ENCODE peak calls at places on chromosomes 12 and 14, in seven cellular contexts. Z is heart right ventricle, V is adrenal gland, Y is fibroblast of pulmonary artery, L is spleen, M is BJ, W is AG10803. F is an unnamed sample.

GRCh38 chr12:93612719-93613228 is 40.3 kb downstream of the SOCS2 start:
- DNase-seq in Z (no peak), V (no peak), Y (no peak), L (no peak), M (no peak), W (no peak), F (no peak)

GRCh38 chr12:8145754-8146415 is 10.9 kb upstream of the ZNF705A start:
- DNase-seq in Z (peak), V (no peak), Y (peak), L (no peak), M (peak), W (peak), F (no peak)

GRCh38 chr14:105830171-105830570 is 303.8 kb downstream of the TMEM121 start:
- DNase-seq in Z (no peak), V (no peak), Y (no peak), L (no peak), M (no peak), W (no peak), F (no peak)

GRCh38 chr12:106657499-106657898 is 74.7 kb downstream of the RFX4 start:
- DNase-seq in Z (no peak), V (no peak), Y (no peak), L (no peak), M (no peak), W (no peak), F (no peak)

GRCh38 chr14:72800296-72800695 is 93.6 kb downstream of the DPF3 start:
- DNase-seq in Z (no peak), V (no peak), Y (no peak), L (no peak), M (no peak), W (no peak), F (no peak)

GRCh38 chr12:129069886-129070285 is 216.6 kb downstream of the GLT1D1 start:
- DNase-seq in Z (no peak), V (no peak), Y (no peak), L (no peak), M (no peak), W (no peak), F (no peak)

GRCh38 chr12:33588082-33588712 is 148.6 kb upstream of the SYT10 start:
- DNase-seq in Z (peak), V (peak), Y (peak), L (no peak), M (no peak), W (peak), F (peak)

GRCh38 chr12:88553941-88554658 is 26.2 kb downstream of the KITLG start:
- DNase-seq in Z (no peak), V (no peak), Y (peak), L (no peak), M (peak), W (peak), F (peak)

GRCh38 chr14:106694638-106695393 is 1168.4 kb downstream of the TMEM121 start:
- DNase-seq in Z (peak), V (no peak), Y (no peak), L (peak), M (no peak), W (no peak), F (peak)

GRCh38 chr14:73237219-73237785 is at the start of gene PAPLN:
- DNase-seq in Z (no peak), V (no peak), Y (peak), L (peak), M (no peak), W (no peak), F (no peak)

GRCh38 chr12:121793501-121793835 is at the start of gene RHOF:
- DNase-seq in Z (no peak), V (peak), Y (no peak), L (peak), M (no peak), W (no peak), F (no peak)

GRCh38 chr12:69929125-69929524 is 104.1 kb downstream of the MYRFL start:
- DNase-seq in Z (no peak), V (no peak), Y (peak), L (no peak), M (no peak), W (no peak), F (peak)

GRCh38 chr14:105710119-105711057 is 184.0 kb downstream of the TMEM121 start:
- DNase-seq in Z (no peak), V (no peak), Y (no peak), L (no peak), M (no peak), W (no peak), F (no peak)

GRCh38 chr14:99324291-99324690 is 52.3 kb upstream of the BCL11B start:
- DNase-seq in Z (no peak), V (no peak), Y (no peak), L (no peak), M (no peak), W (no peak), F (no peak)

GRCh38 chr14:103721334-103722120 is 5.9 kb downstream of the ZFYVE21 start:
- DNase-seq in Z (no peak), V (no peak), Y (peak), L (no peak), M (no peak), W (no peak), F (peak)

GRCh38 chr14:54364555-54365415 is 32.0 kb upstream of the CDKN3 start:
- DNase-seq in Z (peak), V (no peak), Y (peak), L (no peak), M (no peak), W (peak), F (peak)

GRCh38 chr12:122997343-122998250 is 17.1 kb downstream of the ARL6IP4 start:
- DNase-seq in Z (no peak), V (no peak), Y (no peak), L (peak), M (no peak), W (no peak), F (no peak)

GRCh38 chr14:88013750-88014349 is 8.9 kb downstream of the GPR65 start:
- DNase-seq in Z (peak), V (peak), Y (peak), L (no peak), M (no peak), W (peak), F (peak)

GRCh38 chr14:64971890-64972785 is at the start of gene RAB15:
- DNase-seq in Z (peak), V (peak), Y (no peak), L (peak), M (no peak), W (peak), F (peak)

GRCh38 chr12:54603173-54603814 is 14.8 kb upstream of the PPP1R1A start:
- DNase-seq in Z (peak), V (peak), Y (peak), L (peak), M (no peak), W (peak), F (peak)

GRCh38 chr14:23513005-23513412 is 38.6 kb downstream of the ZFHX2 start:
- DNase-seq in Z (no peak), V (no peak), Y (no peak), L (no peak), M (no peak), W (no peak), F (no peak)

GRCh38 chr12:101698782-101699347 is 1.4 kb downstream of the CHPT1 start:
- DNase-seq in Z (no peak), V (no peak), Y (peak), L (no peak), M (no peak), W (no peak), F (no peak)

GRCh38 chr14:65360144-65360784 is 52.3 kb upstream of the FUT8 start:
- DNase-seq in Z (no peak), V (no peak), Y (no peak), L (no peak), M (no peak), W (no peak), F (peak)

GRCh38 chr14:63641473-63642228 is at the start of gene WDR89:
- DNase-seq in Z (peak), V (peak), Y (peak), L (peak), M (peak), W (peak), F (peak)
- H3K4me3 ChIP-seq in Z (peak), V (peak), Y (peak), L (peak), M (peak), W (peak), F (peak)

DNA sequence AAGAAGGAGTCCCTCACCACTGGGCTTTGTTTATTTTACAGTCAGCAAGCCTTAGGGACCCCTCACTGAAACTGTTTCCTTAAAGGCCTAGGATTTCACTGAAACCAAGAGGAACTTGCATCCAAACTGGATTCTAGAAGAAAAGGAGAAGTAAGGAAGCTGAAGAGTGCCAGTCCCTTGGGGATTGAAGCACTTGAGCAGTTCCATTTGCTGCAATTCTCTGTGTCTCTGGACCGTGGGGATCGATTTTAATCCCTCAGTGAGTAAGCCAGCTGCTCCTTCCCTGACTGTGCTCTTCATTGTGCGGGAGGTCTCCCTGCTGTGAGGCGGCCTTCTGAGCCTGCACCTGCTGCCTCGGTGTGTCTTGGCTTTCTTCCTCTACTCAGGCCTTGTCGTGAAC is 132.5 kb downstream of the SLC38A6 start:
- DNase-seq in Z (no peak), V (no peak), Y (no peak), L (no peak), M (no peak), W (no peak), F (no peak)
- H3K4me3 ChIP-seq in Z (no peak), V (no peak), Y (no peak), L (no peak), M (no peak), W (no peak), F (no peak)

GRCh38 chr14:31881531-31882310 is 195.4 kb upstream of the ARHGAP5 start:
- DNase-seq in Z (no peak), V (no peak), Y (peak), L (no peak), M (no peak), W (peak), F (no peak)

GRCh38 chr14:31879661-31880348 is 197.3 kb upstream of the ARHGAP5 start:
- DNase-seq in Z (no peak), V (no peak), Y (no peak), L (no peak), M (no peak), W (no peak), F (no peak)

GRCh38 chr14:31876741-31877140 is 200.4 kb upstream of the ARHGAP5 start:
- DNase-seq in Z (no peak), V (no peak), Y (no peak), L (no peak), M (no peak), W (no peak), F (no peak)

GRCh38 chr14:31880935-31881334 is 196.2 kb upstream of the ARHGAP5 start:
- DNase-seq in Z (no peak), V (no peak), Y (peak), L (no peak), M (peak), W (peak), F (peak)

DNA sequence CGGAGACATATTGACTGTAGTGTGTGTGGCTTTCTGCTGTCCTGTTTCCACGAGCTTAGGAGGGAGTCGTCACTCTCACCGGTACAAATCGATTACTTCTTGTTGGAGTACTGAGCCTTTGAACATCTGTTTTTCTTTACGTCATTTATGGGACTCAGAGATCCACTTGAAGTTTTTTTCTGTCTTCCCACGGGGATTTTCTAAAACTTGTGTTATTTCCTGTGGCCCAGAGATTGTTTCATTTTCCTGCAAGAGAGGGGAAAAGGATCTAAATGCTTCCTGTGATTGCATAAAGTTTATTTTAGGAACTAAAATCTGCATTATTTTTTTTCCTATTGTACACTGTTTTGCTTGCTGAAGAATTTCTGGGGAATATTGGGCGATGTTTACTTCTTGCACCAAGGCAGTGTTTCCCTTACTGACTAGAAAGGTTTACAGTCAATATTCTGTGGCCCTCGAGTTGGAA is 199.7 kb upstream of the ARHGAP5 start:
- DNase-seq in Z (peak), V (no peak), Y (peak), L (no peak), M (no peak), W (peak), F (no peak)
- H3K4me3 ChIP-seq in Z (no peak), V (no peak), Y (peak), L (no peak), M (no peak), W (peak), F (no peak)

GRCh38 chr14:101849640-101850039 is 88.1 kb downstream of the PPP2R5C start:
- DNase-seq in Z (no peak), V (no peak), Y (no peak), L (no peak), M (no peak), W (no peak), F (no peak)
- H3K4me3 ChIP-seq in Z (no peak), V (no peak), Y (no peak), L (no peak), M (no peak), W (no peak), F (no peak)